ENCODE peak calls at places on chromosomes 11 and 22, in six cellular contexts. U is DMS153, P is kidney tubule cell, T is KG1, X is ecto neural progenitor cell, J is EH. Y is an unnamed sample.

GRCh38 chr11:70487763-70488162 is 89.4 kb downstream of the CTTN start:
- DNase-seq in U (no peak), P (no peak), T (no peak), X (no peak), J (no peak), Y (no peak)

GRCh38 chr22:37173709-37174108 is 14.3 kb downstream of the C1QTNF6 start:
- DNase-seq in U (no peak), P (no peak), T (no peak), X (no peak), J (no peak), Y (no peak)

GRCh38 chr11:134911514-134912180 is 499.6 kb upstream of the B3GAT1 start:
- DNase-seq in U (peak; percentile 80), P (no peak), T (no peak), X (no peak), J (no peak), Y (no peak)

GRCh38 chr11:50169634-50170033 is 137.0 kb downstream of the OR4C45 start:
- DNase-seq in U (no peak), P (no peak), T (no peak), X (no peak), J (no peak), Y (no peak)

GRCh38 chr11:67389477-67389876 is 2.3 kb upstream of the RAD9A start:
- DNase-seq in U (no peak), P (peak; percentile 56), T (no peak), X (peak; percentile 77), J (no peak), Y (no peak)

GRCh38 chr22:33210129-33210784 is 152.1 kb upstream of the SYN3 start:
- DNase-seq in U (peak; percentile 41), P (peak; percentile 51), T (peak; percentile 10), X (peak; percentile 58), J (peak; percentile 44), Y (peak; percentile 24)

GRCh38 chr11:6778518-6778917 is 4.3 kb upstream of the OR2AG1 start:
- DNase-seq in U (no peak), P (no peak), T (no peak), X (no peak), J (no peak), Y (no peak)

GRCh38 chr22:20509344-20510047 is 2.1 kb downstream of the MED15 start:
- DNase-seq in U (no peak), P (peak; percentile 92), T (peak; percentile 35), X (no peak), J (peak; percentile 97), Y (peak; percentile 90)

GRCh38 chr11:116576523-116576922 is 196.3 kb downstream of the BUD13 start:
- DNase-seq in U (no peak), P (peak; percentile 41), T (no peak), X (no peak), J (peak; percentile 6), Y (peak; percentile 11)

GRCh38 chr22:23385301-23386244 is 194.5 kb downstream of the IGLL1 start:
- DNase-seq in U (peak; percentile 39), P (peak; percentile 74), T (peak; percentile 65), X (peak; percentile 92), J (peak; percentile 72), Y (peak; percentile 49)

GRCh38 chr11:90803366-90803765 is 580.5 kb upstream of the CHORDC1 start:
- DNase-seq in U (no peak), P (peak; percentile 52), T (no peak), X (no peak), J (no peak), Y (peak; percentile 56)

GRCh38 chr11:71489311-71490043 is 36.5 kb downstream of the NADSYN1 start:
- DNase-seq in U (no peak), P (peak; percentile 83), T (no peak), X (no peak), J (peak; percentile 20), Y (peak; percentile 46)

GRCh38 chr11:67286621-67287333 is 2.3 kb upstream of the ANKRD13D start:
- DNase-seq in U (no peak), P (no peak), T (peak; percentile 71), X (no peak), J (no peak), Y (no peak)

Y was measured in mammary epithelial cell.